ENCODE peak calls at places on chromosomes 13 and 19, in seven cellular contexts. O is cardiac fibroblast; E is T1000; B is activated CD8-positive, alpha-beta memory T cell treated with anti-CD3 and anti-CD28 coated beads for 1 hour; C is mucosa of descending colon; W is AG20443; J is NT2/D1. X is an unnamed sample.

GRCh38 chr13:47841131-47841530 is 159.9 kb downstream of the SUCLA2 start:
- DNase-seq in B (no peak), O (no peak), E (no peak), C (no peak), J (no peak), W (no peak), X (no peak)

GRCh38 chr19:14758816-14759215 is 19.5 kb downstream of the ADGRE2 start:
- DNase-seq in C (no peak), B (no peak), E (no peak), O (no peak), W (no peak), J (peak), X (no peak)

GRCh38 chr19:17997969-17998826 is 9.8 kb upstream of the ARRDC2 start:
- DNase-seq in E (no peak), B (no peak), O (peak), J (no peak), C (peak), W (peak), X (no peak)

GRCh38 chr13:46926856-46927625 is 30.2 kb upstream of the HTR2A start:
- DNase-seq in C (no peak), J (no peak), B (no peak), O (peak), E (no peak), W (peak), X (no peak)

GRCh38 chr13:24270639-24271131 is 38.7 kb upstream of the C1QTNF9 start:
- DNase-seq in O (peak), W (peak), B (no peak), E (no peak), J (no peak), C (peak), X (no peak)

GRCh38 chr19:10871711-10872550 is 578 bp downstream of the CARM1 start:
- DNase-seq in B (no peak), W (peak), J (no peak), E (no peak), O (no peak), C (peak), X (no peak)

GRCh38 chr13:33328691-33329090 is 43.1 kb upstream of the STARD13 start:
- DNase-seq in O (no peak), C (no peak), W (peak), B (no peak), J (no peak), E (no peak), X (no peak)

GRCh38 chr13:18936104-18936503 is 245.5 kb downstream of the TUBA3C start:
- DNase-seq in J (no peak), C (no peak), W (no peak), B (no peak), E (no peak), O (no peak), X (no peak)

GRCh38 chr13:75405976-75406703 is 75.8 kb downstream of the TBC1D4 start:
- DNase-seq in W (peak), B (no peak), O (peak), C (no peak), J (no peak), E (no peak), X (no peak)